ENCODE peak calls at places on chromosomes 2 and 18, in five cellular contexts. H is RKO; D is CD8-positive, alpha-beta memory T cell; T is A172; I is heart left ventricle. B is an unnamed sample.

GRCh38 chr2:215522237-215522636 is 86.4 kb upstream of the FN1 start:
- DNase-seq in D (no peak), I (no peak), T (no peak), H (no peak), B (no peak)

GRCh38 chr2:218870984-218871344 is 9.7 kb upstream of the WNT10A start:
- DNase-seq in T (no peak), H (no peak), D (no peak), I (no peak), B (no peak)

GRCh38 chr2:100409975-100410647 is 7.4 kb downstream of the CHST10 start:
- DNase-seq in T (no peak), D (no peak), H (no peak), I (no peak), B (no peak)

GRCh38 chr2:17386771-17387170 is 131.5 kb downstream of the RAD51AP2 start:
- DNase-seq in H (no peak), D (no peak), T (no peak), I (no peak), B (no peak)

GRCh38 chr2:69214898-69215297 is 172.1 kb downstream of the GFPT1 start:
- DNase-seq in T (peak; percentile 39), I (peak; percentile 58), D (no peak), H (peak; percentile 3), B (no peak)

GRCh38 chr2:189144700-189145211 is 34.8 kb downstream of the COL5A2 start:
- DNase-seq in D (no peak), H (no peak), I (no peak), T (no peak), B (no peak)

GRCh38 chr2:24906466-24906865 is 13.6 kb downstream of the ADCY3 start:
- DNase-seq in D (no peak), I (no peak), T (no peak), H (no peak), B (no peak)

GRCh38 chr2:241925277-241925676 is 55.7 kb downstream of the RTP5 start:
- DNase-seq in D (no peak), H (no peak), I (no peak), T (no peak), B (no peak)

GRCh38 chr2:186780701-186781316 is 68.2 kb downstream of the ZSWIM2 start:
- DNase-seq in T (peak; percentile 33), D (no peak), I (no peak), H (no peak), B (no peak)

GRCh38 chr2:168639501-168639900 is 162.9 kb upstream of the NOSTRIN start:
- DNase-seq in H (no peak), T (peak; percentile 21), I (peak; percentile 84), D (no peak), B (no peak)

GRCh38 chr2:51706220-51706619 is 674.3 kb upstream of the NRXN1 start:
- DNase-seq in I (no peak), T (no peak), D (no peak), H (no peak), B (no peak)

GRCh38 chr18:38459086-38459485 is 893.5 kb upstream of the CELF4 start:
- DNase-seq in D (no peak), I (no peak), T (no peak), H (no peak), B (no peak)

GRCh38 chr2:172865422-172865821 is 129.8 kb downstream of the RAPGEF4 start:
- DNase-seq in T (no peak), I (no peak), H (peak; percentile 7), D (no peak), B (no peak)

GRCh38 chr2:86027913-86028762 is 77.5 kb downstream of the POLR1A start:
- DNase-seq in I (no peak), T (no peak), H (no peak), D (no peak), B (no peak)

GRCh38 chr2:157488877-157489276 is 45.0 kb upstream of the CYTIP start:
- DNase-seq in H (no peak), I (no peak), T (peak; percentile 9), D (no peak), B (no peak)

GRCh38 chr2:64615844-64616536 is 37.7 kb downstream of the SERTAD2 start:
- DNase-seq in H (no peak), D (no peak), T (no peak), I (no peak), B (no peak)

GRCh38 chr2:99442837-99443236 is 47.0 kb downstream of the REV1 start:
- DNase-seq in T (no peak), D (no peak), I (no peak), H (no peak), B (no peak)

GRCh38 chr2:191264647-191265079 is 19.5 kb downstream of the MYO1B start:
- DNase-seq in T (peak; percentile 53), I (no peak), H (no peak), D (no peak), B (no peak)

GRCh38 chr2:65204461-65205230 is 23.0 kb upstream of the ACTR2 start:
- DNase-seq in T (no peak), H (no peak), I (no peak), D (peak; percentile 11), B (no peak)

GRCh38 chr18:159037-159652 is 788 bp downstream of the USP14 start:
- DNase-seq in H (peak; percentile 45), D (no peak), I (no peak), T (peak; percentile 21), B (no peak)

GRCh38 chr2:66428986-66429612 is 5.8 kb upstream of the MEIS1 start:
- DNase-seq in D (no peak), I (no peak), T (peak; percentile 57), H (peak; percentile 52), B (peak; percentile 30)

GRCh38 chr2:144834954-144835633 is 315.2 kb upstream of the ZEB2 start:
- DNase-seq in I (peak; percentile 46), T (peak; percentile 26), D (no peak), H (no peak), B (no peak)

GRCh38 chr2:147356157-147356556 is 488.7 kb upstream of the ACVR2A start:
- DNase-seq in T (no peak), I (no peak), D (no peak), H (no peak), B (peak; percentile 12)

B was measured in DND-41.